ENCODE peak calls at places on chromosomes 16 and 17, in five cellular contexts. T is substantia nigra, C is A172, K is endothelial cell, Y is GF-D8. G is an unnamed sample.

GRCh38 chr17:14745122-14745521 is 444.2 kb downstream of the HS3ST3B1 start:
- DNase-seq in Y (no peak), K (no peak), T (no peak), C (no peak), G (no peak)

GRCh38 chr16:21590791-21591190 is 8.6 kb upstream of the METTL9 start:
- DNase-seq in T (no peak), K (no peak), Y (peak; percentile 75), C (no peak), G (no peak)

GRCh38 chr17:2025622-2026309 is 632 bp upstream of the RTN4RL1 start:
- DNase-seq in K (peak; percentile 77), Y (no peak), T (peak; percentile 36), C (peak; percentile 71), G (peak; percentile 82)

GRCh38 chr17:41678907-41679739 is 9.6 kb upstream of the EIF1 start:
- DNase-seq in Y (peak; percentile 98), T (no peak), K (no peak), C (peak; percentile 95), G (no peak)

GRCh38 chr17:56771975-56772374 is 61.7 kb downstream of the C17orf67 start:
- DNase-seq in C (no peak), T (no peak), K (no peak), Y (no peak), G (no peak)

GRCh38 chr16:2936436-2937011 is 24.8 kb downstream of the FLYWCH1 start:
- DNase-seq in C (no peak), T (no peak), Y (no peak), K (no peak), G (no peak)

GRCh38 chr16:27764427-27764826 is 214.5 kb downstream of the KATNIP start:
- DNase-seq in C (no peak), K (no peak), Y (no peak), T (no peak), G (no peak)

GRCh38 chr17:10063730-10064221 is 134.6 kb downstream of the GAS7 start:
- DNase-seq in C (no peak), K (no peak), Y (peak; percentile 89), T (no peak), G (peak; percentile 59)

GRCh38 chr16:1559446-1559975 is 26.0 kb downstream of the TMEM204 start:
- DNase-seq in T (no peak), Y (no peak), K (no peak), C (no peak), G (no peak)

GRCh38 chr16:13558752-13559151 is 361.2 kb upstream of the ERCC4 start:
- DNase-seq in K (no peak), T (no peak), C (no peak), Y (no peak), G (no peak)